ENCODE peak calls at places on chromosome 18, in eight cellular contexts. I, M, Y, Q, F, O, Z and G are unnamed samples.

GRCh38 chr18:10057808-10058791 is 144.3 kb downstream of the VAPA start:
- ATAC-seq in O (no peak), Y (peak), F (peak), I (peak), M (peak), Z (no peak), Q (no peak), G (no peak)

GRCh38 chr18:4004176-4004829 is 450.8 kb downstream of the DLGAP1 start:
- ATAC-seq in I (no peak), M (no peak), Z (no peak), Q (no peak), Y (no peak), O (no peak), F (peak), G (peak)

GRCh38 chr18:23964282-23965238 is 50.0 kb upstream of the TTC39C start:
- ATAC-seq in O (peak), I (no peak), Y (no peak), Q (no peak), F (peak), M (peak), Z (peak), G (peak)

GRCh38 chr18:66752733-66753132 is 148.8 kb upstream of the CDH19 start:
- ATAC-seq in Z (no peak), I (no peak), Y (no peak), Q (no peak), O (no peak), F (no peak), M (peak), G (no peak)

GRCh38 chr18:60053747-60054304 is 154.0 kb downstream of the PMAIP1 start:
- ATAC-seq in F (peak), Z (peak), Y (no peak), I (no peak), O (no peak), Q (peak), M (no peak), G (peak)

GRCh38 chr18:7626175-7626921 is 59.2 kb downstream of the PTPRM start:
- ATAC-seq in Q (no peak), Z (no peak), O (no peak), F (peak), I (peak), Y (peak), M (peak), G (no peak)

GRCh38 chr18:21505231-21505630 is 95.3 kb downstream of the ESCO1 start:
- ATAC-seq in Q (no peak), O (no peak), F (no peak), I (no peak), M (peak), Z (no peak), Y (peak), G (no peak)

GRCh38 chr18:33584845-33585775 is 7.1 kb downstream of the ASXL3 start:
- ATAC-seq in Z (no peak), Y (peak), I (peak), O (no peak), M (no peak), Q (no peak), F (no peak), G (no peak)

GRCh38 chr18:25557006-25557405 is 205.0 kb upstream of the ZNF521 start:
- ATAC-seq in F (no peak), Q (no peak), Z (no peak), I (no peak), Y (no peak), O (no peak), M (no peak), G (no peak)

GRCh38 chr18:10015288-10015701 is 101.5 kb downstream of the VAPA start:
- ATAC-seq in F (peak), O (no peak), Z (no peak), Y (peak), I (peak), M (no peak), Q (no peak), G (no peak)

GRCh38 chr18:13216732-13217465 is 1.7 kb upstream of the LDLRAD4 start:
- ATAC-seq in I (peak), Q (peak), M (peak), O (peak), Z (peak), Y (peak), F (peak), G (peak)

GRCh38 chr18:54250846-54251251 is 18.5 kb upstream of the POLI start:
- ATAC-seq in F (peak), Z (peak), O (no peak), Q (no peak), I (no peak), Y (no peak), M (peak), G (peak)

GRCh38 chr18:31303771-31304170 is 14.2 kb upstream of the DSG1 start:
- ATAC-seq in F (no peak), I (no peak), Z (no peak), M (no peak), O (no peak), Y (no peak), Q (no peak), G (no peak)

GRCh38 chr18:79588636-79589481 is 90.7 kb upstream of the CTDP1 start:
- ATAC-seq in Y (peak), F (peak), Z (no peak), O (no peak), M (no peak), I (peak), Q (no peak), G (no peak)

GRCh38 chr18:61972389-61973264 is 79.8 kb upstream of the RNF152 start:
- ATAC-seq in F (no peak), O (no peak), Q (no peak), Y (no peak), Z (peak), I (no peak), M (peak), G (no peak)

GRCh38 chr18:50193796-50194622 is 938 bp downstream of the MYO5B start:
- ATAC-seq in F (no peak), M (peak), Y (peak), I (no peak), Z (no peak), O (no peak), Q (peak), G (no peak)

GRCh38 chr18:902179-902718 is 2.4 kb upstream of the ADCYAP1 start:
- ATAC-seq in O (no peak), F (no peak), I (no peak), Y (no peak), M (no peak), Z (no peak), Q (no peak), G (no peak)

GRCh38 chr18:3119401-3120323 is 100.1 kb downstream of the MYOM1 start:
- ATAC-seq in Y (peak), F (no peak), Q (no peak), I (no peak), M (no peak), Z (no peak), O (no peak), G (no peak)

GRCh38 chr18:49560277-49561126 is 1.4 kb upstream of the LIPG start:
- ATAC-seq in O (no peak), F (peak), I (no peak), Y (peak), M (peak), Q (peak), Z (no peak), G (no peak)

GRCh38 chr18:50830544-50830943 is 10.7 kb upstream of the MRO start:
- ATAC-seq in Y (peak), F (no peak), Z (no peak), Q (no peak), O (no peak), I (peak), M (peak), G (no peak)

GRCh38 chr18:58180738-58181353 is 136.8 kb downstream of the NEDD4L start:
- ATAC-seq in Z (peak), Y (peak), Q (peak), M (peak), F (peak), O (peak), I (no peak), G (peak)